ENCODE peak calls at places on chromosomes 16 and 17, in four cellular contexts. H is heart left ventricle, W is adrenal gland, C is stomach. X is an unnamed sample.

GRCh38 chr16:28313587-28313986 is 21.3 kb downstream of the SBK1 start:
- DNase-seq in H (no peak), W (no peak), C (no peak), X (no peak)

GRCh38 chr17:7241047-7241733 is 1.1 kb downstream of the GABARAP start:
- DNase-seq in H (no peak), W (no peak), C (no peak), X (no peak)

GRCh38 chr17:45977506-45977824 is 21.6 kb upstream of the STH start:
- DNase-seq in H (no peak), W (no peak), C (no peak), X (no peak)

GRCh38 chr17:47975815-47976190 is 4.9 kb downstream of the CDK5RAP3 start:
- DNase-seq in H (no peak), W (no peak), C (no peak), X (no peak)

GRCh38 chr17:55734128-55734781 is 11.6 kb upstream of the TMEM100 start:
- DNase-seq in H (no peak), W (no peak), C (no peak), X (no peak)

GRCh38 chr17:77266891-77267341 is 126.1 kb downstream of the SEC14L1 start:
- DNase-seq in H (no peak), W (no peak), C (no peak), X (no peak)

GRCh38 chr17:49525831-49526741 is 31.0 kb downstream of the NGFR start:
- DNase-seq in H (peak; percentile 76), W (no peak), C (no peak), X (no peak)

GRCh38 chr16:84098939-84099338 is 17.8 kb downstream of the MBTPS1 start:
- DNase-seq in H (no peak), W (no peak), C (no peak), X (no peak)

GRCh38 chr17:42680331-42680808 is 1.3 kb downstream of the CCR10 start:
- DNase-seq in H (no peak), W (no peak), C (no peak), X (no peak)

GRCh38 chr17:4172356-4172755 is 29.4 kb downstream of the CYB5D2 start:
- DNase-seq in H (no peak), W (no peak), C (no peak), X (no peak)

GRCh38 chr16:85363427-85363826 is 249.7 kb upstream of the GSE1 start:
- DNase-seq in H (no peak), W (no peak), C (no peak), X (no peak)

GRCh38 chr16:85360323-85361277 is 248.3 kb upstream of the CIBAR2 start:
- DNase-seq in H (no peak), W (no peak), C (peak; percentile 77), X (no peak)

GRCh38 chr16:85362443-85362842 is 250.2 kb upstream of the CIBAR2 start:
- DNase-seq in H (no peak), W (no peak), C (no peak), X (no peak)

GRCh38 chr16:85359147-85359822 is 247.0 kb upstream of the CIBAR2 start:
- DNase-seq in H (no peak), W (no peak), C (no peak), X (no peak)

DNA sequence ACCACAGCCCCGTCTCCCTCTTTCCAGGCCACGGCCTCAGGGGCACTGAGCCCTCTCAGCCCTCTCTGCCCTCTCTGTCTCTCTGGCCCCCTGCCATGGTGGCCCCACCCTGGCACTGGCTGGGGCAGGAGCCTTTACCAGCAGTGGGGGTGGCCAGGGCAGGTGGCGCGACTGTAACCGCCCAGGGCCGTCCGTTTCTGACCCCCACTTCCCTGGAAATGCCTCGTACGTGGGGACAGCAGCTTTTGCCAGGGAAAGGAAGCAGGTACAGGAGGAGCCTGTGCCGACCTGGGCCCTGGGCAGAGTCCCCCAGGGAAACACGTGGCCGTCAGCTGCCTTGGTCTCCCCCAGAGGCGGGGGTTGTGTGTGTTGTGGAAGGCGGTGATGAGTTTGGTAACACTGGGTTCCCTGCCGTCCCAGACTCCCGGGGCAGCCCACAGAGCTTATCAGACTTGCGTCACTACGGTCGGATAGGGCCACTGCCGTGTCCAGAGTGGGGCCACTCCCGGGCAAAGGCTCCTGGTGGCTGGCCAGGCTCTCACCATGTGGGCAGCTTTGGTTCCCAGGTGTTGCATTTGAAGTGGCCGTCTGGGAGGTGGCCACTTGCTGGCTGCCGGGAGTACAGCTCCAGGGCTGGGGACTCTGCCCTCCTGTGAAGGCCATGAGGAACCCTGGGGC is 249.3 kb upstream of the CIBAR2 start:
- DNase-seq in H (no peak), W (peak; percentile 55), C (peak; percentile 95), X (no peak)
- TF ChIP-seq POLR2A in H (no peak), W (no peak), C (no peak), X (no peak)

DNA sequence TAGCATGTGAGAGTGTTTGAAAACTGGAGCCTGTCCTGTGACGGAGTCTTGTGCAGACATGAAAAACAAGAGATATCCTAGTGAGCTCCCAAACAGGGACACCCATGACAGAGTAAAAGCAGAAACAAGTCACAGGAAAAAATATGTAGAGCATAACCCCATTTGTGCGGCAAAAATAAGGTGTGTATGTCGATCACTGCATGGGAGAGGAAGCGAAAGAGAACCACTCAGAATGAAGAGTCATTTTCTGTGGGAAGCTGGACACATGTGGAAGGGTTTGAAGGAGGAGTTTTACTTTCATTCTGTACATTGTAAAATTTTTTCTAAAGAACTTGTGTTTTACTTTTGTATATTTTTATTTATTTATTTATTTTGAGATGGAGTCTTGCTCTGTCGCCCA is 72.1 kb downstream of the JPH3 start:
- DNase-seq in H (no peak), W (no peak), C (no peak), X (no peak)
- H3K27me3 ChIP-seq in H (no peaks in the 10 kb centered on the region), W (no peaks in the 10 kb centered on the region), C (no peaks in the 10 kb centered on the region), X (no peaks in the 10 kb centered on the region)

GRCh38 chr17:66538776-66539175 is 236.4 kb downstream of the PRKCA start:
- DNase-seq in H (no peak), W (no peak), C (no peak), X (no peak)

GRCh38 chr17:66537518-66537917 is 235.1 kb downstream of the PRKCA start:
- DNase-seq in H (no peak), W (no peak), C (no peak), X (no peak)

GRCh38 chr17:66535611-66536010 is 233.2 kb downstream of the PRKCA start:
- DNase-seq in H (no peak), W (no peak), C (no peak), X (no peak)

GRCh38 chr17:66531826-66532439 is 229.5 kb downstream of the PRKCA start:
- DNase-seq in H (no peak), W (no peak), C (no peak), X (no peak)

GRCh38 chr17:66533572-66533971 is 231.2 kb downstream of the PRKCA start:
- DNase-seq in H (no peak), W (no peak), C (no peak), X (peak; percentile 37)
- H3K27ac ChIP-seq in H (no peak overlapping the region), W (no peak overlapping the region), C (peak overlapping the region; percentile 50), X (no peak overlapping the region)

DNA sequence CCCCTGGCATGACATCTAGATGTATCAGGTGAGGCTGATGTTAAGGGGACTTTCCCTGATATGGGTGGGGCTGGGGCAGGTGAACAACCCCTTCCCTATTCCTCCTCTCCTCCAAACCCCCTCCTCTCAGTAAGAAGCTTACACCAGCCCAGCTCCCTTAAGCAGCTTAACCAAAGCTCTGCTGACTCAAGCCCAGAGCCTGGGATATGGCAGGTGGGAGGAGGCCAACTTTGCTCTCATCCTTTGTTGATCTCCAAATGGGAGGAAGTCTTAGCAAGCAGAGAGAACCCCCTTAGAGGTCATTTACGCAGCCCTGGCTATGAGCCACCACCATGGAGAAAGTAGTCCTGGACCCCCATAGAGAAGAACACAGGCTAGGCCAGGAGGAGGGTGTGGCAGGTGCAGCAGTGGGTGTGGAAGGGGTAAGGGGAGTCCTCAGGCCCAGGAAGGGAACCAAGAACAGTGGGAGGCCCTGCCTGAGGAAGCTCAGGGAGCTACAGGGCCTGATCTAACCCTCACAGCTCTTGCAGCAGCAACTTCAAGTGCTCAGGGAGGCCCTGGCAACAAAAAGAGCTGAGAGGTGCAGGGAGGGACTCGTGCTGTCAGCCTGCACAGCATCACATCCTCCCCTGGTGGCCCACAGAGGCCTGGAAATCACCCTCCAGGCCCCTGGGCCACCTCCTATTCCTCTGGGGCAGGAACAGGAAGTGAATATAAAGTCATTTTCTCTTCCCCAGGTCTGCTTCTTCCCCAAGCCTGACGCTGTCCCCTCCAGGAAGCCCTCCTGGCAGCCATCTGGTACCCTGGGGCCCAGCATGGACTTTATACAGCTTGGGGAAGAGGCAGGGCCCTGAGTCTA is 2.9 kb downstream of the UNC119 start:
- DNase-seq in H (no peak), W (no peak), C (no peak), X (no peak)
- TF ChIP-seq POLR2A in H (no peak), W (no peak), C (no peak), X (no peak)

GRCh38 chr17:73901661-73902415 is 257.6 kb upstream of the SDK2 start:
- DNase-seq in H (peak; percentile 57), W (no peak), C (peak; percentile 65), X (no peak)

GRCh38 chr17:73899839-73900238 is 255.6 kb upstream of the SDK2 start:
- DNase-seq in H (no peak), W (no peak), C (no peak), X (no peak)

GRCh38 chr17:73902416-73903181 is 258.4 kb upstream of the SDK2 start:
- DNase-seq in H (peak; percentile 32), W (no peak), C (no peak), X (no peak)

GRCh38 chr17:73900516-73900915 is 256.3 kb upstream of the SDK2 start:
- DNase-seq in H (no peak), W (no peak), C (no peak), X (no peak)

GRCh38 chr17:73901249-73901648 is 257.0 kb upstream of the SDK2 start:
- DNase-seq in H (no peak), W (no peak), C (no peak), X (no peak)
- H3K27me3 ChIP-seq in H (peaks cover 65% of the 10 kb centered on the region), W (peaks cover 6% of the 10 kb centered on the region), C (peaks cover 21% of the 10 kb centered on the region), X (no peaks in the 10 kb centered on the region)

GRCh38 chr16:86590501-86591144 is 12.3 kb downstream of the FOXL1 start:
- DNase-seq in H (no peak), W (no peak), C (no peak), X (no peak)
- H3K27ac ChIP-seq in H (no peak overlapping the region), W (no peak overlapping the region), C (peak overlapping the region; percentile 50), X (no peak overlapping the region)

DNA sequence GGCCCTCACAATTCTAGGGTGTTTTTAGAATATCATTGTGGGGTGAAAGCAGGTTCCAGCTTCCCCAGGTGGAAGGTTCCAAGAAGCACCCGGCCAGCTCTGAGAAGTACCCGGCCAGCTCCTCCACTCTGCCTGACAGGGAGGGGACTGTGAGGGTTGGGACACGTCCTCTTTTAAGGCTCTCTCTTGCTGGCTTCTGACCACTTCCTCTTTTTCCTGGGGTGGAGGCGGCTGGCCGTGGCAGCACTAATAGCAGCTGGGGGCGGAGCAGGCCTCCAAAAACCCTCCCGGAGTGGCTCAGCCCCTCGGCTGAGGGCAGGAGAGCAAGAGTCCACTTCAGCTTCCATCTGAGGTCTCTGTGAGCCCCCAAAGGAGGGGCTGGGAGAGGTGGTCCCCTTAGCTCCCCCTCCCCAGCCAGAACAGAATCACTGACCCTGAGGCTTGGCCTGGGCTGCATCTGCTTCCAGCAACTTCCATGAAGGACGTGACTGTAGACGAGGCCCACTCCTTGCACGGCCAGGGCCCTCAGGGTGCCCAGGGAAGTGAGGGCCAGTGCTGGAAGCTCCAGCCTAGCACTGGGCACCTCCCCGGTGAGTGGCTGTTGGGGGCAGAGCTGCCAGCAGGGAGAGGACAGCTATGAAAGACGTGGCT is 26.7 kb upstream of the PLCG2 start:
- DNase-seq in H (peak; percentile 74), W (peak; percentile 36), C (peak; percentile 52), X (no peak)
- TF ChIP-seq POLR2A in H (peak; percentile 17), W (no peak), C (no peak), X (no peak)

GRCh38 chr17:81025756-81026155 is 9.2 kb upstream of the BAIAP2 start:
- DNase-seq in H (peak; percentile 15), W (no peak), C (no peak), X (no peak)
- H3K27me3 ChIP-seq in H (peaks cover 17% of the 10 kb centered on the region), W (peaks cover 17% of the 10 kb centered on the region), C (peaks cover 27% of the 10 kb centered on the region), X (no peaks in the 10 kb centered on the region)

X was measured in ovary.